ENCODE peak calls at places on chromosome X, in four cellular contexts. Q is fibroblast of mammary gland, Y is RWPE1, U is GM12865. L is an unnamed sample.

GRCh38 chrX:131677655-131678628 is 134.1 kb downstream of the OR13H1 start:
- DNase-seq in Q (peak), Y (peak), U (peak), L (peak)

GRCh38 chrX:16807548-16807947 is 21.3 kb downstream of the TXLNG start:
- DNase-seq in Q (peak), Y (no peak), U (no peak), L (no peak)

GRCh38 chrX:11543249-11543648 is 122.5 kb downstream of the ARHGAP6 start:
- DNase-seq in Q (no peak), Y (no peak), U (peak), L (no peak)

GRCh38 chrX:106467422-106467821 is 144.4 kb upstream of the RADX start:
- DNase-seq in Q (no peak), Y (no peak), U (no peak), L (no peak)

GRCh38 chrX:105191878-105192277 is 28.6 kb downstream of the TEX13A start:
- DNase-seq in Q (peak), Y (no peak), U (peak), L (no peak)

GRCh38 chrX:24153175-24153795 is 3.8 kb downstream of the ZFX start:
- DNase-seq in Q (peak), Y (peak), U (peak), L (no peak)

GRCh38 chrX:45505214-45505613 is 304.5 kb upstream of the DIPK2B start:
- DNase-seq in Q (peak), Y (no peak), U (no peak), L (no peak)

GRCh38 chrX:47723689-47724088 is 64.7 kb upstream of the UXT start:
- DNase-seq in Q (no peak), Y (no peak), U (peak), L (no peak)

GRCh38 chrX:149720021-149720689 is 8.3 kb downstream of the MAGEA11 start:
- DNase-seq in Q (no peak), Y (no peak), U (no peak), L (no peak)

GRCh38 chrX:120015145-120016067 is 62.1 kb downstream of the RHOXF2B start:
- DNase-seq in Q (no peak), Y (no peak), U (no peak), L (no peak)

GRCh38 chrX:42739258-42739657 is 38.7 kb downstream of the PPP1R2C start:
- DNase-seq in Q (peak), Y (no peak), U (peak), L (no peak)

GRCh38 chrX:110003167-110004156 is 548 bp downstream of the TMEM164 start:
- DNase-seq in Q (peak), Y (peak), U (peak), L (no peak)

GRCh38 chrX:69136546-69137331 is 28.5 kb downstream of the PJA1 start:
- DNase-seq in Q (no peak), Y (no peak), U (no peak), L (no peak)

GRCh38 chrX:16653424-16653823 is 3.5 kb downstream of the S100G start:
- DNase-seq in Q (peak), Y (no peak), U (no peak), L (no peak)

GRCh38 chrX:30489323-30489722 is 88.2 kb downstream of the TASL start:
- DNase-seq in Q (peak), Y (no peak), U (peak), L (no peak)

GRCh38 chrX:46257451-46257879 is 287.8 kb downstream of the ZNF674 start:
- DNase-seq in Q (no peak), Y (no peak), U (no peak), L (no peak)

DNA sequence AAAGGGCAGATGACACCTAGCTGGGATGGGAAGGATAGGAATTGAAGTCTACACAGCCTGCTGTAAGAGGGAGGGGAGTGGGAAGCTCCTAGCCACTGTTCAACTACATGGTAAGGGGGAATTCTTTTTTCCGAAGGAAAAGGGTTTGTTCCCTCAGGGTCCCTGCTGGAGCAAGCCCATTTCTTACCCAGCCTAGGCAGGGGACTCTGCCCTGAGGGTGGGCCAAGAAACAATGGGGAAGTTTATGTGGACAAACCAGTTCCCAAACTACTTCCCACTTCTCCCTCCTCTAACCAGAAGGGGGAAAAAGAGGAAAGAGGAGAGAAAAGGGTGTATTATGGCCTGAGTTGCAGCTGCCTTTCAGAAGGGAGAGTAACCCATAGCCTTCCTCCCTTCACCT is 13.5 kb upstream of the VSIG4 start:
- DNase-seq in Q (no peak), Y (no peak), U (no peak), L (no peak)
- TF ChIP-seq CTCF in Q (no peak), Y (no peak), U (no peak), L (no peak)

GRCh38 chrX:76253432-76253831 is 80.6 kb downstream of the PBDC1 start:
- DNase-seq in Q (peak), Y (peak), U (peak), L (peak)
- TF ChIP-seq CTCF in Q (peak), Y (peak), U (peak), L (no peak)

DNA sequence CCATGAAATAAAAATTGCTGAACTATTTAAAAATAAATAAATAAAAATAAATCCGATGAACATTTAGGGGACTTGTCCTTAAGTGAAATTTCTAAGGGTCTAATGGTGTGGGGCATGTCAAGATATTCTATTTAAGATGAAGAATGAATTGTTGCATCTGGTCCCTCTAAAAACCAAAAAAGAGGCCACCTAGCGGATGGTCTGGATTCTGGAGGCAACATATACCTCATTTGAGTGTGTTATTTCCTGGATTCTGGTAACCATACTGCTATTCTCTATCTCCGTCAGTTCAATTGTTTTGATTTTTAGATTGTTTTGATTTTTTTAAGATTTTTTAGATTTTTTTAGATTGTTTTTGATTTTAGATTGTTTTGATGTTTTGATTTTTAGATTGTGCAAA is 28.3 kb downstream of the AGTR2 start:
- DNase-seq in Q (no peak), Y (no peak), U (peak), L (no peak)
- TF ChIP-seq CTCF in Q (peak), Y (no peak), U (peak), L (no peak)

DNA sequence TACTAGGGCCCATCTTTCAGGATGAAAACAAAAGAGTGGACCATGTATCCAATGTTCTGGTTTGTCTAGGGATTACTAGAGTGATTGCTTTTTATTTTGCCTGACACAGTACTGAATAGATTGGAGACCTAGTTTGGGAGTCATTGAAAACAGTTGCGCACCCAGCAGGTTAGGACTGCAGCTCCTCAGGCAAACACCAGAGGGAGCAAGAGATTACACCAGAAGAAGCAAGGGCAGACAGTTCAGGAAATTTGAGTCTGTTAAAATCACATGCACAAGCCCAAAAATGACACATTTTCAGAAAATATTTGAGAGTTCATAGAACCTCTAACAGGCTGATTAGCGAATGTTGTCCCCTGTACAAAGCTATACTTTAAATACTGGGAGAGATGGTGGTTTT is 55.6 kb downstream of the CYLC1 start:
- DNase-seq in Q (peak), Y (no peak), U (no peak), L (peak)
- TF ChIP-seq CTCF in Q (peak), Y (peak), U (peak), L (no peak)

DNA sequence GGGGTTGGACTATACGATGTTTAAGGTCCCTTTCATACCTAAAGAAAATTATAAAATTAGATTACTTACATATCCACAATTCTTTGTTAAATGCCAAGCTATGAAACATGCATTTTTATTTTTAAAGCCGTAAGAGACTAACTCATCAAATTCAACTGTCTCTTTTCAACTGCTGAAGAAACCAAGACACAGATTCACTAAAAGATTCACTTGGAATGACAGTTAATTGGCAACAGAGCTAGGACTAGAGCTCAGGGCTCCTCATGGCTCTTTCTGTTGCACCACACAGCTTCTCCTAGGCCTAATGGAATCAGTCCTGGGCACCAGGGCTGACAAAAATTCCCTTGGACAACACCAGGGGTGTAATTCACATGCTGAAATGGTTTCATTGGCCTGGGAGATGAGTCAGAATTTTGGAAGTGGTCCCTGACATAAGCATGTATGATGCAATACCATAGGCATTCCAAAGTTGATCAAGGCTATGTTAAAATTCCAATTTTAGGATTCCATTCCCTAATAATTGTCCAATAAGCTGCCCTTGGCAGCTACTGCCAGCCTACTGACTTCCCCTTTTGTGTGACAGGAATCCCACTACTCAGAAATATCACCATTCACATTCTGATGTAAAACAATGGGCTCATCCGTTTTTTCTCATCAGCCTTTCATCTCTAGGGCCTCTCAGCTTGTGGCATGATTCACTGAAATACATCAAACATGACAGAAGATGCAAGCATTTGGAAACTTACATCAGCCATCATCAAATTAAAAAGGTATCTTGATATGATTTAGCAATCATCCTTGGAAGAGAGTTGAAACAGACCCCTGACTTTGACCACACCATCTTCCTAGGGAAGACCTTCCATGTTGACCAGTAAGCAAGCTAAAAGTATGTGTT is 54.2 kb downstream of the PLAC1 start:
- DNase-seq in Q (peak), Y (peak), U (no peak), L (no peak)
- TF ChIP-seq CTCF in Q (peak), Y (peak), U (no peak), L (no peak)

GRCh38 chrX:152926279-152926678 is 28.4 kb downstream of the ZNF185 start:
- DNase-seq in Q (peak), Y (peak), U (peak), L (peak)
- TF ChIP-seq CTCF in Q (peak), Y (peak), U (peak), L (peak)